ENCODE peak calls at places on chromosomes 6 and 20, in four cellular contexts. C is NCI-H510A treated with DMSO at 0.1 percent for 48 hours, E is NCI-H1092 treated with DMSO at 0.1 percent for 48 hours, S is HS-27A. A is an unnamed sample.

GRCh38 chr6:1708820-1709612 is 99.3 kb downstream of the FOXC1 start:
- DNase-seq in C (no peak), E (no peak), S (no peak), A (no peak)

GRCh38 chr6:43983191-43983590 is 144.1 kb downstream of the MRPL14 start:
- DNase-seq in C (no peak), E (no peak), S (no peak), A (no peak)

GRCh38 chr20:48932375-48932941 is 10.9 kb downstream of the ARFGEF2 start:
- DNase-seq in C (no peak), E (no peak), S (no peak), A (no peak)

GRCh38 chr6:70663881-70664466 is 3.7 kb upstream of the SMAP1 start:
- DNase-seq in C (no peak), E (no peak), S (no peak), A (no peak)

GRCh38 chr6:149935668-149936067 is 6.1 kb upstream of the ULBP2 start:
- DNase-seq in C (no peak), E (no peak), S (no peak), A (peak)

GRCh38 chr6:106974999-106975698 is 620 bp upstream of the CD24 start:
- DNase-seq in C (peak), E (peak), S (no peak), A (no peak)

GRCh38 chr20:32140603-32141002 is 31.1 kb downstream of the TM9SF4 start:
- DNase-seq in C (no peak), E (no peak), S (no peak), A (no peak)

GRCh38 chr20:51749674-51750036 is 18.5 kb downstream of the ATP9A start:
- DNase-seq in C (no peak), E (no peak), S (peak), A (no peak)

GRCh38 chr6:89941031-89941775 is 46.9 kb downstream of the GJA10 start:
- DNase-seq in C (peak), E (peak), S (no peak), A (no peak)

GRCh38 chr20:59835448-59836395 is 97.7 kb downstream of the SYCP2 start:
- DNase-seq in C (peak), E (peak), S (no peak), A (no peak)

GRCh38 chr20:17888044-17888443 is 80.5 kb downstream of the SNX5 start:
- DNase-seq in C (no peak), E (no peak), S (no peak), A (no peak)

GRCh38 chr6:27873101-27874030 is 38.8 kb downstream of the OR2B2 start:
- DNase-seq in C (peak), E (peak), S (peak), A (no peak)

GRCh38 chr6:132130530-132131298 is 179.5 kb upstream of the CCN2 start:
- DNase-seq in C (no peak), E (no peak), S (no peak), A (no peak)

GRCh38 chr6:169495601-169496000 is 206.2 kb downstream of the WDR27 start:
- DNase-seq in C (no peak), E (no peak), S (peak), A (no peak)

GRCh38 chr20:51560550-51561307 is 18.2 kb upstream of the NFATC2 start:
- DNase-seq in C (no peak), E (no peak), S (no peak), A (no peak)

GRCh38 chr6:97000138-97000537 is 75.6 kb downstream of the KLHL32 start:
- DNase-seq in C (no peak), E (no peak), S (no peak), A (no peak)

GRCh38 chr20:47319517-47320252 is 36.8 kb downstream of the ZMYND8 start:
- DNase-seq in C (peak), E (peak), S (no peak), A (no peak)

GRCh38 chr20:31560094-31560899 is 44.8 kb upstream of the ID1 start:
- DNase-seq in C (peak), E (peak), S (no peak), A (no peak)

GRCh38 chr6:124066995-124067552 is 263.4 kb downstream of the NKAIN2 start:
- DNase-seq in C (no peak), E (peak), S (no peak), A (no peak)

GRCh38 chr6:10759312-10759839 is 11.8 kb downstream of the TMEM14B start:
- DNase-seq in C (no peak), E (no peak), S (peak), A (no peak)

GRCh38 chr6:40328376-40328987 is 258.7 kb downstream of the LRFN2 start:
- DNase-seq in C (peak), E (peak), S (no peak), A (no peak)

GRCh38 chr20:6665161-6665560 is 102.3 kb upstream of the BMP2 start:
- DNase-seq in C (no peak), E (no peak), S (no peak), A (no peak)

GRCh38 chr20:24632581-24632980 is 163.2 kb downstream of the SYNDIG1 start:
- DNase-seq in C (no peak), E (no peak), S (no peak), A (no peak)

GRCh38 chr6:52253494-52253893 is 9.2 kb upstream of the IL17F start:
- DNase-seq in C (no peak), E (no peak), S (no peak), A (no peak)

GRCh38 chr6:73854998-73855718 is 159.2 kb downstream of the CD109 start:
- DNase-seq in C (peak), E (peak), S (peak), A (no peak)

A was measured in vagina.